ENCODE peak calls at places on chromosomes 6 and 20, in seven cellular contexts. One of them, this sample, is unnamed.

GRCh38 chr6:150567823-150568383 is 31.8 kb upstream of the PLEKHG1 start:
- DNase-seq in breast epithelium: no peak
- DNase-seq in body of pancreas: no peak
- DNase-seq in A549: no peak
- DNase-seq in ovary: no peak
- DNase-seq in stomach: no peak
- DNase-seq in IMR-90: no peak
- DNase-seq in this sample: no peak

GRCh38 chr6:159473435-159473834 is 219.6 kb downstream of the SOD2 start:
- DNase-seq in breast epithelium: no peak
- DNase-seq in body of pancreas: no peak
- DNase-seq in A549: no peak
- DNase-seq in ovary: no peak
- DNase-seq in stomach: no peak
- DNase-seq in IMR-90: no peak
- DNase-seq in this sample: no peak

GRCh38 chr20:10672579-10673127 is 1.1 kb downstream of the JAG1 start:
- DNase-seq in breast epithelium: peak; percentile 56
- DNase-seq in body of pancreas: peak; percentile 66
- DNase-seq in A549: no peak
- DNase-seq in ovary: peak; percentile 70
- DNase-seq in stomach: peak; percentile 71
- DNase-seq in IMR-90: peak; percentile 67
- DNase-seq in this sample: peak; percentile 57

GRCh38 chr20:43590036-43590391 is 723 bp upstream of the IFT52 start:
- DNase-seq in breast epithelium: no peak
- DNase-seq in body of pancreas: no peak
- DNase-seq in A549: peak; percentile 10
- DNase-seq in ovary: no peak
- DNase-seq in stomach: no peak
- DNase-seq in IMR-90: no peak
- DNase-seq in this sample: peak; percentile 16

GRCh38 chr6:54771968-54772367 is 74.6 kb upstream of the FAM83B start:
- DNase-seq in breast epithelium: no peak
- DNase-seq in body of pancreas: no peak
- DNase-seq in A549: no peak
- DNase-seq in ovary: no peak
- DNase-seq in stomach: no peak
- DNase-seq in IMR-90: no peak
- DNase-seq in this sample: no peak

GRCh38 chr6:154754152-154754551 is 20.9 kb downstream of the SCAF8 start:
- DNase-seq in breast epithelium: no peak
- DNase-seq in body of pancreas: no peak
- DNase-seq in A549: no peak
- DNase-seq in ovary: no peak
- DNase-seq in stomach: no peak
- DNase-seq in IMR-90: peak; percentile 73
- DNase-seq in this sample: no peak

GRCh38 chr6:151082079-151082478 is 157.7 kb upstream of the AKAP12 start:
- DNase-seq in breast epithelium: no peak
- DNase-seq in body of pancreas: no peak
- DNase-seq in A549: peak; percentile 12
- DNase-seq in ovary: no peak
- DNase-seq in stomach: no peak
- DNase-seq in IMR-90: no peak
- DNase-seq in this sample: no peak

GRCh38 chr6:147381734-147382133 is 126.8 kb upstream of the SAMD5 start:
- DNase-seq in breast epithelium: no peak
- DNase-seq in body of pancreas: no peak
- DNase-seq in A549: no peak
- DNase-seq in ovary: no peak
- DNase-seq in stomach: no peak
- DNase-seq in IMR-90: peak; percentile 81
- DNase-seq in this sample: no peak

GRCh38 chr6:140478631-140479030 is 1104.2 kb upstream of the CITED2 start:
- DNase-seq in breast epithelium: no peak
- DNase-seq in body of pancreas: no peak
- DNase-seq in A549: no peak
- DNase-seq in ovary: no peak
- DNase-seq in stomach: no peak
- DNase-seq in IMR-90: no peak
- DNase-seq in this sample: no peak

GRCh38 chr20:8074931-8075330 is 55.4 kb upstream of the TMX4 start:
- DNase-seq in breast epithelium: no peak
- DNase-seq in body of pancreas: no peak
- DNase-seq in A549: no peak
- DNase-seq in ovary: no peak
- DNase-seq in stomach: no peak
- DNase-seq in IMR-90: no peak
- DNase-seq in this sample: no peak

GRCh38 chr6:154247119-154247814 is 109.3 kb downstream of the IPCEF1 start:
- DNase-seq in breast epithelium: no peak
- DNase-seq in body of pancreas: no peak
- DNase-seq in A549: no peak
- DNase-seq in ovary: no peak
- DNase-seq in stomach: no peak
- DNase-seq in IMR-90: no peak
- DNase-seq in this sample: no peak

GRCh38 chr6:33926451-33926850 is 122.6 kb upstream of the MLN start:
- DNase-seq in breast epithelium: no peak
- DNase-seq in body of pancreas: no peak
- DNase-seq in A549: peak; percentile 15
- DNase-seq in ovary: no peak
- DNase-seq in stomach: no peak
- DNase-seq in IMR-90: no peak
- DNase-seq in this sample: no peak

GRCh38 chr6:35468980-35469710 is 944 bp downstream of the RPL10A start:
- DNase-seq in breast epithelium: no peak
- DNase-seq in body of pancreas: no peak
- DNase-seq in A549: no peak
- DNase-seq in ovary: peak; percentile 66
- DNase-seq in stomach: no peak
- DNase-seq in IMR-90: no peak
- DNase-seq in this sample: no peak

GRCh38 chr6:42689371-42689770 is 33.0 kb downstream of the PRPH2 start:
- DNase-seq in breast epithelium: no peak
- DNase-seq in body of pancreas: no peak
- DNase-seq in A549: no peak
- DNase-seq in ovary: no peak
- DNase-seq in stomach: no peak
- DNase-seq in IMR-90: no peak
- DNase-seq in this sample: no peak

GRCh38 chr20:23503649-23504048 is 12.7 kb downstream of the CST8 start:
- DNase-seq in breast epithelium: no peak
- DNase-seq in body of pancreas: no peak
- DNase-seq in A549: no peak
- DNase-seq in ovary: no peak
- DNase-seq in stomach: no peak
- DNase-seq in IMR-90: no peak
- DNase-seq in this sample: no peak

GRCh38 chr20:51428451-51429143 is 113.9 kb downstream of the NFATC2 start:
- DNase-seq in breast epithelium: no peak
- DNase-seq in body of pancreas: peak; percentile 64
- DNase-seq in A549: no peak
- DNase-seq in ovary: peak; percentile 80
- DNase-seq in stomach: peak; percentile 63
- DNase-seq in IMR-90: peak; percentile 44
- DNase-seq in this sample: peak; percentile 49

GRCh38 chr6:42618686-42619085 is 54.9 kb downstream of the UBR2 start:
- DNase-seq in breast epithelium: no peak
- DNase-seq in body of pancreas: no peak
- DNase-seq in A549: no peak
- DNase-seq in ovary: no peak
- DNase-seq in stomach: no peak
- DNase-seq in IMR-90: peak; percentile 83
- DNase-seq in this sample: no peak

GRCh38 chr20:10502098-10502526 is 67.0 kb downstream of the SLX4IP start:
- DNase-seq in breast epithelium: no peak
- DNase-seq in body of pancreas: no peak
- DNase-seq in A549: no peak
- DNase-seq in ovary: no peak
- DNase-seq in stomach: no peak
- DNase-seq in IMR-90: no peak
- DNase-seq in this sample: no peak

GRCh38 chr20:18363708-18364107 is 75.4 kb downstream of the ZNF133 start:
- DNase-seq in breast epithelium: no peak
- DNase-seq in body of pancreas: no peak
- DNase-seq in A549: no peak
- DNase-seq in ovary: no peak
- DNase-seq in stomach: no peak
- DNase-seq in IMR-90: no peak
- DNase-seq in this sample: no peak

GRCh38 chr6:144896296-144896695 is 611.2 kb downstream of the UTRN start:
- DNase-seq in breast epithelium: no peak
- DNase-seq in body of pancreas: no peak
- DNase-seq in A549: no peak
- DNase-seq in ovary: no peak
- DNase-seq in stomach: no peak
- DNase-seq in IMR-90: no peak
- DNase-seq in this sample: no peak

GRCh38 chr6:144898052-144898689 is 613.0 kb downstream of the UTRN start:
- DNase-seq in breast epithelium: no peak
- DNase-seq in body of pancreas: no peak
- DNase-seq in A549: no peak
- DNase-seq in ovary: no peak
- DNase-seq in stomach: no peak
- DNase-seq in IMR-90: peak; percentile 54
- DNase-seq in this sample: no peak

GRCh38 chr6:144895890-144896289 is 610.8 kb downstream of the UTRN start:
- DNase-seq in breast epithelium: no peak
- DNase-seq in body of pancreas: no peak
- DNase-seq in A549: no peak
- DNase-seq in ovary: no peak
- DNase-seq in stomach: no peak
- DNase-seq in IMR-90: no peak
- DNase-seq in this sample: no peak

GRCh38 chr6:144897441-144897921 is 612.3 kb downstream of the UTRN start:
- DNase-seq in breast epithelium: no peak
- DNase-seq in body of pancreas: no peak
- DNase-seq in A549: no peak
- DNase-seq in ovary: no peak
- DNase-seq in stomach: no peak
- DNase-seq in IMR-90: peak; percentile 87
- DNase-seq in this sample: no peak

GRCh38 chr6:144896876-144897275 is 611.7 kb downstream of the UTRN start:
- DNase-seq in breast epithelium: no peak
- DNase-seq in body of pancreas: no peak
- DNase-seq in A549: no peak
- DNase-seq in ovary: no peak
- DNase-seq in stomach: no peak
- DNase-seq in IMR-90: no peak
- DNase-seq in this sample: no peak
- H3K4me3 ChIP-seq in breast epithelium: no peak overlapping the region
- H3K4me3 ChIP-seq in body of pancreas: no peak overlapping the region
- H3K4me3 ChIP-seq in A549: no peak overlapping the region
- H3K4me3 ChIP-seq in ovary: no peak overlapping the region
- H3K4me3 ChIP-seq in stomach: no peak overlapping the region
- H3K4me3 ChIP-seq in IMR-90: no peak overlapping the region
- H3K4me3 ChIP-seq in this sample: no peak overlapping the region

DNA sequence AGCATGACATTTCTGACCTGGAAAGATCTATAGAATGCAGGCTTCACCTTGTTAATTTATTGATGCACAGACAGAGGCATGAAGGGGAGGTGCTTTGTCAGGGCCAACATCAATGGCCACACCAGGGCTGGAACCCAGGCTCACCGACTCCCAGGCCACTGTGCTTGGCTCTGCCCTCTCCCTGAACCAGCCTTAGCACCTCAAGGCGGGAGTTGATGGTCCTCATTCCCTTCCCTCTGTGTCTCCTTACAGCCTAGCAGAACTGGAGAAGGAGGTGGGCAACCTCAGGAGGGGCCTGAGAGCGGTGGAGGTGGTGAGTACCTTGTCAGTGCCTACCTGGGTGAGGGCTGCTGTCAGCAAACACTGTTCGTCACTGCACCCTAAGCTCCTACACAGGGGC is 35.6 kb downstream of the MOCS1 start:
- DNase-seq in breast epithelium: no peak
- DNase-seq in body of pancreas: no peak
- DNase-seq in A549: no peak
- DNase-seq in ovary: no peak
- DNase-seq in stomach: no peak
- DNase-seq in IMR-90: no peak
- DNase-seq in this sample: no peak
- TF ChIP-seq POLR2A in breast epithelium: no peak
- TF ChIP-seq POLR2A in body of pancreas: no peak
- TF ChIP-seq POLR2A in A549: no peak
- TF ChIP-seq POLR2A in ovary: no peak
- TF ChIP-seq POLR2A in stomach: no peak
- TF ChIP-seq POLR2A in IMR-90: no peak
- TF ChIP-seq POLR2A in this sample: no peak

DNA sequence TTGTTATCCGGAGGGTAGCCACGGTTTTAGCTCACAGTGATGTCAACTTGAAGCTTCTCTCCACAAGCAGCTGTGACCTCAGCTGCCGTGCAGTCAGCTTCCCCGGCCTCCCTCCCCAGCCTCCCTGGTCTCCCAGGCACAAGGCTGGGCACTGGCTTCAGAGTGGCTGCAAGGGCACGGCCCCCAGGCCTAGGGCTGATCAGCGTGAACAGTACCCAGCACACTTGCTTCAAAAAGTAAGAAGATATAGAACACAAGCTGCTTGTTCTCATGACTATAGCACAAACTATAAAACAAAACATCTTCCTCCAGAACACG is 199.2 kb upstream of the THBS2 start:
- DNase-seq in breast epithelium: no peak
- DNase-seq in body of pancreas: no peak
- DNase-seq in A549: no peak
- DNase-seq in ovary: no peak
- DNase-seq in stomach: no peak
- DNase-seq in IMR-90: peak; percentile 19
- DNase-seq in this sample: peak; percentile 35
- H3K4me3 ChIP-seq in breast epithelium: no peak overlapping the region
- H3K4me3 ChIP-seq in body of pancreas: no peak overlapping the region
- H3K4me3 ChIP-seq in A549: no peak overlapping the region
- H3K4me3 ChIP-seq in ovary: peak overlapping the region; percentile 27
- H3K4me3 ChIP-seq in stomach: peak overlapping the region; percentile 33
- H3K4me3 ChIP-seq in IMR-90: no peak overlapping the region
- H3K4me3 ChIP-seq in this sample: no peak overlapping the region

GRCh38 chr6:142845624-142846458 is 99.1 kb downstream of the HIVEP2 start:
- DNase-seq in breast epithelium: peak; percentile 79
- DNase-seq in body of pancreas: peak; percentile 87
- DNase-seq in A549: no peak
- DNase-seq in ovary: peak; percentile 92
- DNase-seq in stomach: peak; percentile 84
- DNase-seq in IMR-90: peak; percentile 70
- DNase-seq in this sample: peak; percentile 75

GRCh38 chr6:142848156-142848555 is 96.8 kb downstream of the HIVEP2 start:
- DNase-seq in breast epithelium: no peak
- DNase-seq in body of pancreas: no peak
- DNase-seq in A549: no peak
- DNase-seq in ovary: no peak
- DNase-seq in stomach: no peak
- DNase-seq in IMR-90: no peak
- DNase-seq in this sample: no peak

GRCh38 chr6:142846459-142846831 is 98.5 kb downstream of the HIVEP2 start:
- DNase-seq in breast epithelium: no peak
- DNase-seq in body of pancreas: no peak
- DNase-seq in A549: no peak
- DNase-seq in ovary: no peak
- DNase-seq in stomach: no peak
- DNase-seq in IMR-90: peak; percentile 61
- DNase-seq in this sample: no peak

GRCh38 chr6:142845143-142845571 is 99.8 kb downstream of the HIVEP2 start:
- DNase-seq in breast epithelium: no peak
- DNase-seq in body of pancreas: no peak
- DNase-seq in A549: no peak
- DNase-seq in ovary: no peak
- DNase-seq in stomach: no peak
- DNase-seq in IMR-90: no peak
- DNase-seq in this sample: no peak

GRCh38 chr6:142846883-142847287 is 98.1 kb downstream of the HIVEP2 start:
- DNase-seq in breast epithelium: no peak
- DNase-seq in body of pancreas: no peak
- DNase-seq in A549: no peak
- DNase-seq in ovary: no peak
- DNase-seq in stomach: no peak
- DNase-seq in IMR-90: peak; percentile 95
- DNase-seq in this sample: peak; percentile 33
- TF ChIP-seq POLR2A in breast epithelium: no peak
- TF ChIP-seq POLR2A in body of pancreas: no peak
- TF ChIP-seq POLR2A in A549: no peak
- TF ChIP-seq POLR2A in ovary: no peak
- TF ChIP-seq POLR2A in stomach: no peak
- TF ChIP-seq POLR2A in IMR-90: peak; percentile 49
- TF ChIP-seq POLR2A in this sample: peak; percentile 11

This sample was measured in uterus.